ENCODE peak calls at places on chromosome 21, in nine cellular contexts. O is CD8-positive, alpha-beta memory T cell; B is neural progenitor cell; E is OCI-LY7; M is esophagus muscularis mucosa; A is tibial artery; I is heart right ventricle; C is A549; D is lower lobe of right lung. J is an unnamed sample.

GRCh38 chr21:34022557-34023335 is 50.6 kb upstream of the MRPS6 start:
- DNase-seq in B (peak), C (no peak), O (peak), I (no peak), M (no peak), D (peak), A (no peak), E (peak), J (no peak)

GRCh38 chr21:36606983-36607325 is 92.0 kb upstream of the SIM2 start:
- DNase-seq in B (no peak), E (no peak), A (no peak), O (no peak), M (no peak), I (no peak), C (no peak), D (no peak), J (no peak)

GRCh38 chr21:27480841-27481261 is 514.0 kb upstream of the ADAMTS5 start:
- DNase-seq in I (no peak), O (no peak), E (no peak), M (no peak), C (no peak), A (no peak), D (no peak), B (no peak), J (no peak)

GRCh38 chr21:30831194-30831765 is 1.7 kb upstream of the KRTAP7-1 start:
- DNase-seq in E (peak), C (peak), B (peak), A (no peak), I (no peak), M (no peak), D (no peak), O (peak), J (no peak)

GRCh38 chr21:25313891-25314646 is 293.2 kb downstream of the MRPL39 start:
- DNase-seq in I (no peak), O (no peak), C (no peak), A (no peak), E (no peak), D (no peak), M (no peak), B (no peak), J (no peak)

GRCh38 chr21:39444406-39445145 is 1.0 kb downstream of the LCA5L start:
- DNase-seq in C (no peak), A (no peak), O (no peak), I (no peak), D (no peak), B (peak), E (peak), M (no peak), J (peak)

GRCh38 chr21:36539434-36540150 is 59.7 kb upstream of the CLDN14 start:
- DNase-seq in M (no peak), O (no peak), E (no peak), A (peak), D (no peak), C (no peak), B (no peak), I (no peak), J (no peak)

GRCh38 chr21:44337941-44338895 is 972 bp downstream of the CFAP410 start:
- DNase-seq in I (peak), C (peak), O (peak), A (peak), B (peak), D (peak), M (no peak), E (peak), J (peak)

GRCh38 chr21:43352568-43353281 is 74.2 kb downstream of the SIK1 start:
- DNase-seq in O (no peak), A (no peak), M (no peak), B (no peak), C (peak), I (no peak), E (peak), D (no peak), J (no peak)

GRCh38 chr21:16570856-16571255 is 841.1 kb downstream of the USP25 start:
- DNase-seq in E (no peak), I (no peak), O (no peak), B (no peak), A (no peak), C (no peak), M (no peak), D (no peak), J (no peak)

GRCh38 chr21:27804515-27804914 is 837.6 kb upstream of the ADAMTS5 start:
- DNase-seq in D (no peak), A (no peak), B (peak), I (no peak), M (no peak), C (no peak), O (no peak), E (no peak), J (no peak)

GRCh38 chr21:37593015-37593414 is 226.4 kb downstream of the DYRK1A start:
- DNase-seq in A (no peak), O (no peak), E (peak), B (peak), D (no peak), I (no peak), C (no peak), M (peak), J (no peak)

GRCh38 chr21:45432575-45433255 is 27.8 kb downstream of the COL18A1 start:
- DNase-seq in O (no peak), M (no peak), B (no peak), D (no peak), A (peak), C (no peak), I (no peak), E (no peak), J (no peak)

GRCh38 chr21:25836396-25836795 is 101.6 kb downstream of the GABPA start:
- DNase-seq in M (no peak), C (no peak), E (no peak), B (no peak), D (no peak), A (no peak), I (no peak), O (no peak), J (no peak)

GRCh38 chr21:33884361-33885157 is 31.0 kb downstream of the ATP5PO start:
- DNase-seq in O (no peak), E (no peak), M (no peak), B (no peak), I (no peak), D (no peak), A (no peak), C (no peak), J (no peak)

DNA sequence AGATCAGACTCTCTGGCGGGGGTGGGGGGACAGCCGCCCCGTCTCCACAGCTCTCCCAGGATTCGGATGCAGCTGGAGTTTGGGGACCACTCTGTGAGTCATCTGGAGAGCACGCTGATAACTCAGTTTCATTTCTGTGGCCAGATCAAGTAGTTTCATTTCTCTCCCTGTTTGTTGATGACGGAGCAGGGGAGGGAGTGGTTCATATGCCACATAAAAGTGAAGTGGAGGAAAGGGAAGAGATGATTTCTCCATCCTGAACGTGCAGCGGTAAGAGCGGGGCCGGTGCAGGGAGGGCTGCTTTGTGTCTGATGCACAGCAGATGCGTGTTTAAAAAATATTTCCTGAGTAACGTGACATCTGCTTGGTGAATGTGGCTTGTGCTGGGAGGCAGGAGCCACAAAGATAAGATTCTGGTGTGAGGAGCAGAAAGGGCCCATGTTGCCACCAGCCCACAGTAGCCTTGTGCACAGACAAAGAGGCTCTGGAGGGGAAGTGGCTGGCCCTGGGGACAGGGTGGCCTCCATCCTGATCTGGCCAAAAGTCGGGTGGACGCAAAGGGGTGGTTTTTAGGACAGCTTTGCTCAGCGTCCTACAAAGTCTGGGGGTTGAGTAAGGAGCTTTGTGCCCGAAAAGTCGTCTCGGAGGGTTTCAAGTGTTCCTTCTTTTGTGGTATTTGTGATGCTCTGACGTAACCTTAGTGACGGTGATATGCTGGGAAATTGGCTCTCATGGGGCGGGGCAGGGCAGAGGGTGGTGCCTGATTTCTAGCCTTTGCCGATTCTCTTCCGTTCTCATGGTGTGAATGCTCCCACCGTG is at the start of gene MX2:
- DNase-seq in O (peak), E (peak), I (peak), C (no peak), A (peak), M (peak), D (peak), B (no peak), J (no peak)
- H3K27ac ChIP-seq in O (peak), E (peak), I (peak), C (no peak), A (peak), M (peak), D (peak), B (no peak), J (peak)

DNA sequence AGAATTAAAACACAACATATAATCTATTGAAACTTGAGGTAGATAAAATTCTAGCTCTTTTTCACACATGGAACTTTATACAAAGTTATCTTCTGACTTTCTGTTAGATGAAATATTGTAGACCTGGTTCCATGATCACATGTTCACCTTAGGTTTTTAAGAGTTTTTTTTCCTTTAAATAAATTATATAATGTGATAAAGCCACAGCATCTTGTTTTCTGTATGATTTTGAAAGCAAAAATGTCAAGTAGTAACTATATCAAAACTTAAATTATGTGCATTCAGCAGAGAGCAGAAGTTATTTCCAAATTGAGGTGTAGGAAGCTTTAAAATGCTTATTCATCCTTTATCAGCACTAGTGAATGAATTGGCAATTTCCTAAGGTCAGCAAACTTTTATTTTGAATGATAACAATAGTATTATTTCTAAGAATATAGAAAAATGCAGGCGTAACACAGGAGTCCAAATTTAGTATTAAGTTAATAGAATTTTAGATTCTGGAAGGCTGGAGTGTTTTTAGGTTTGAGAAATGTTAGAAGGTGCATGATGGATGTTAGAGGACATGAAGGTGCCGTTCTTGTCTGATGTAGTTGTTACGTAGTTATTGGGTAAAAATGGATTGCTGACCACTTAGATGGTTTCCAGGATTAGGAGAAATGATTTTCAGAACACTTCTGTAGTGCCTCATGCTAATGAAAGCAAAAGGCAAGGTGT is 17.5 kb downstream of the BACH1 start:
- DNase-seq in D (no peak), C (no peak), O (no peak), M (no peak), B (no peak), I (no peak), E (no peak), A (no peak), J (no peak)
- H3K27ac ChIP-seq in D (no peak), C (no peak), O (peak), M (no peak), B (no peak), I (no peak), E (no peak), A (no peak), J (no peak)

GRCh38 chr21:46618738-46619369 is 14.0 kb upstream of the S100B start:
- DNase-seq in D (no peak), M (no peak), E (no peak), C (no peak), B (no peak), A (no peak), O (no peak), I (no peak), J (no peak)

GRCh38 chr21:46622226-46622625 is 13.2 kb upstream of the PRMT2 start:
- DNase-seq in I (no peak), B (peak), C (no peak), M (no peak), A (no peak), D (peak), O (peak), E (no peak), J (peak)

GRCh38 chr21:46621457-46622182 is 13.9 kb upstream of the PRMT2 start:
- DNase-seq in D (no peak), M (no peak), O (peak), B (peak), I (no peak), E (no peak), C (no peak), A (no peak), J (peak)

GRCh38 chr21:46620846-46621245 is 14.6 kb upstream of the PRMT2 start:
- DNase-seq in M (no peak), B (no peak), I (no peak), O (no peak), D (no peak), A (no peak), E (no peak), C (no peak), J (no peak)

DNA sequence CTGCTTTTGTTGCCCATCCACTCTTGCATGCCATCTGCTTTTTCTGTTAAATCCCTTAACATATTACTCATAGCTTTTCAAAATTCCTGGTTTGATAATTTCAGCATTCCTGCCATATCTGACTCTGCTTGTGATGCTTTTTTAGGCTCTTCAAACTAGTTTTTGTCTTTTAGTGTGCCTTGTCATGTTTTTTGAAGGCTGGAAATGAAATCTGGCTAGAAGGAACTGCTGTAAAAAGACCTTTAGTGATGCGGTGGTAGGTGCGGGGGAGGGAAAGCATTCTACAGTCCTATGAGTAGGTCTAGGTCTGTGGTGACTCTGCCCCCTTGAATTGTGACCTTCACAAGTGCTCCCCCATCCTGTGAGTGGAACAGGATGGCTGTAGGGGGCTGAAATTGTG is 15.0 kb upstream of the S100B start:
- DNase-seq in E (no peak), B (no peak), C (no peak), I (no peak), A (no peak), D (no peak), M (no peak), O (no peak), J (no peak)
- H3K27ac ChIP-seq in E (no peak), B (no peak), C (no peak), I (no peak), A (no peak), D (no peak), M (no peak), O (no peak), J (peak)

GRCh38 chr21:35027558-35028450 is 21.3 kb downstream of the RUNX1 start:
- DNase-seq in C (no peak), M (no peak), O (no peak), E (peak), D (no peak), B (no peak), A (no peak), I (no peak), J (no peak)
- H3K27ac ChIP-seq in C (no peak), M (no peak), O (peak), E (peak), D (peak), B (no peak), A (no peak), I (no peak), J (no peak)

GRCh38 chr21:32459972-32460371 is 47.5 kb downstream of the EVA1C start:
- DNase-seq in O (no peak), B (no peak), E (no peak), D (no peak), I (no peak), A (no peak), C (no peak), M (no peak), J (no peak)

GRCh38 chr21:32461503-32461902 is 49.0 kb downstream of the EVA1C start:
- DNase-seq in O (no peak), B (no peak), A (no peak), C (no peak), D (no peak), I (no peak), E (no peak), M (no peak), J (no peak)

GRCh38 chr21:32467291-32467690 is 54.8 kb downstream of the EVA1C start:
- DNase-seq in B (no peak), M (no peak), D (no peak), I (no peak), E (no peak), O (no peak), A (peak), C (no peak), J (no peak)

GRCh38 chr21:32463367-32463766 is 50.9 kb downstream of the EVA1C start:
- DNase-seq in M (no peak), I (no peak), B (no peak), E (no peak), O (no peak), A (peak), D (no peak), C (peak), J (no peak)

GRCh38 chr21:32463889-32464300 is 51.4 kb downstream of the EVA1C start:
- DNase-seq in M (no peak), C (peak), I (no peak), B (no peak), E (no peak), D (no peak), O (no peak), A (no peak), J (no peak)
- H3K27ac ChIP-seq in M (peak), C (peak), I (no peak), B (no peak), E (no peak), D (peak), O (no peak), A (peak), J (no peak)

DNA sequence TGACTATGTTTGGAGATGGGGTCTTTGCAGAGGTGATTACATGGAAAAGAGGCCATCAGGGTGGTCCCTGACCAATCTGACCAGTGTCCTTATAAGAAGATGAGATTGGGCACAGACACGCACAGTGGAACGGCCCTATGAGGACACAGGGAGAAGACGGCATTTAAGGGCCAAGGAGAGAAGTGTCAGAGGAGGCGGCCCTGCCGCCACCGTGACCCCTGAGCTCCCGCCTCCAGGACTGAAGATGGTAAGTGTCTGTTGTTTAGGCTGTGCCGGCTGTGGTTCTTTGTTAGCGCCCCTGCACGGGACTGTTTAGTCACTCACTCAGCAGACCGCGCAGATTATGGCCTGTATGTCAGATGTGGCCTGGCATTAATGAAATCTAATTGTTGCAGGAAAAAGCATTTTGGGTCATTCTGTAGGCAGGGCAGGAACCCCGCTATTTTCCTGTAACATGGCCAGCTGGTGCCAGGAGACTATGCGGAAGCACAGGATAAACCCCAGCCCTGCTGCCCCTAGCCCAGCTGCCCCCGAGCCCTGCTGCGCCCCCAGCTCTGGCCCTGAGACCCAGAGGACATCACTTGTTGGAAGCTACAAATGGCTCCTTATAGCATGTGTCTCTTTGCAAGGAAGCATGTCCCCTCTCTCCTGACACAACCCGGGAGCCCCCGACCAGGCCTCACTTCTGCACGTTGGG is 53.7 kb upstream of the RIPK4 start:
- DNase-seq in A (no peak), B (no peak), E (no peak), D (no peak), O (no peak), I (no peak), M (no peak), C (no peak), J (no peak)
- H3K27ac ChIP-seq in A (no peak), B (no peak), E (no peak), D (no peak), O (no peak), I (no peak), M (no peak), C (no peak), J (no peak)

GRCh38 chr21:35408401-35408800 is 359.3 kb upstream of the RUNX1 start:
- DNase-seq in A (no peak), M (no peak), D (no peak), B (peak), I (no peak), O (no peak), E (no peak), C (no peak), J (no peak)
- H3K27ac ChIP-seq in A (no peak), M (no peak), D (peak), B (no peak), I (no peak), O (no peak), E (no peak), C (no peak), J (no peak)

J was measured in substantia nigra.